ENCODE peak calls at places on chromosomes 16 and 17, in ten cellular contexts. One of them, this sample, is unnamed.

GRCh38 chr17:42233148-42233547 is 38.9 kb upstream of the GHDC start:
- DNase-seq in transverse colon: no peak
- DNase-seq in hepatocyte: no peak
- DNase-seq in PC-3: no peak
- DNase-seq in heart left ventricle: no peak
- DNase-seq in upper lobe of right lung: no peak
- DNase-seq in cardiac muscle cell: no peak
- DNase-seq in mammary epithelial cell: peak
- DNase-seq in tibial artery: no peak
- DNase-seq in left lung: no peak
- DNase-seq in this sample: peak

GRCh38 chr16:74660383-74660782 is 6.3 kb downstream of the RFWD3 start:
- DNase-seq in tibial artery: no peak
- DNase-seq in mammary epithelial cell: peak
- DNase-seq in left lung: no peak
- DNase-seq in upper lobe of right lung: no peak
- DNase-seq in heart left ventricle: no peak
- DNase-seq in cardiac muscle cell: no peak
- DNase-seq in transverse colon: no peak
- DNase-seq in PC-3: no peak
- DNase-seq in hepatocyte: no peak
- DNase-seq in this sample: no peak

GRCh38 chr16:82605076-82605475 is 21.7 kb upstream of the CDH13 start:
- DNase-seq in PC-3: no peak
- DNase-seq in heart left ventricle: no peak
- DNase-seq in transverse colon: no peak
- DNase-seq in mammary epithelial cell: no peak
- DNase-seq in tibial artery: no peak
- DNase-seq in upper lobe of right lung: no peak
- DNase-seq in hepatocyte: no peak
- DNase-seq in left lung: no peak
- DNase-seq in cardiac muscle cell: no peak
- DNase-seq in this sample: no peak

GRCh38 chr17:57519199-57519598 is 225.9 kb downstream of the CCDC182 start:
- DNase-seq in left lung: no peak
- DNase-seq in heart left ventricle: no peak
- DNase-seq in tibial artery: no peak
- DNase-seq in PC-3: peak
- DNase-seq in upper lobe of right lung: no peak
- DNase-seq in hepatocyte: peak
- DNase-seq in mammary epithelial cell: peak
- DNase-seq in transverse colon: no peak
- DNase-seq in cardiac muscle cell: peak
- DNase-seq in this sample: no peak

GRCh38 chr16:19223235-19223847 is 55.3 kb downstream of the SYT17 start:
- DNase-seq in PC-3: peak
- DNase-seq in heart left ventricle: no peak
- DNase-seq in upper lobe of right lung: no peak
- DNase-seq in mammary epithelial cell: peak
- DNase-seq in transverse colon: peak
- DNase-seq in tibial artery: no peak
- DNase-seq in left lung: no peak
- DNase-seq in hepatocyte: peak
- DNase-seq in cardiac muscle cell: peak
- DNase-seq in this sample: peak

GRCh38 chr16:64408699-64409098 is 713.2 kb downstream of the CDH11 start:
- DNase-seq in heart left ventricle: no peak
- DNase-seq in hepatocyte: no peak
- DNase-seq in upper lobe of right lung: no peak
- DNase-seq in cardiac muscle cell: no peak
- DNase-seq in PC-3: no peak
- DNase-seq in left lung: no peak
- DNase-seq in tibial artery: no peak
- DNase-seq in transverse colon: no peak
- DNase-seq in mammary epithelial cell: no peak
- DNase-seq in this sample: no peak

GRCh38 chr17:34478244-34478643 is 101.1 kb upstream of the TMEM132E start:
- DNase-seq in transverse colon: no peak
- DNase-seq in hepatocyte: no peak
- DNase-seq in mammary epithelial cell: no peak
- DNase-seq in PC-3: no peak
- DNase-seq in heart left ventricle: no peak
- DNase-seq in upper lobe of right lung: no peak
- DNase-seq in left lung: no peak
- DNase-seq in cardiac muscle cell: no peak
- DNase-seq in tibial artery: no peak
- DNase-seq in this sample: no peak

GRCh38 chr16:25007284-25007984 is 7.7 kb downstream of the ARHGAP17 start:
- DNase-seq in transverse colon: no peak
- DNase-seq in hepatocyte: no peak
- DNase-seq in cardiac muscle cell: no peak
- DNase-seq in tibial artery: no peak
- DNase-seq in left lung: no peak
- DNase-seq in upper lobe of right lung: no peak
- DNase-seq in PC-3: no peak
- DNase-seq in mammary epithelial cell: no peak
- DNase-seq in heart left ventricle: no peak
- DNase-seq in this sample: peak

GRCh38 chr17:21034350-21035235 is 8.2 kb downstream of the USP22 start:
- DNase-seq in left lung: no peak
- DNase-seq in mammary epithelial cell: no peak
- DNase-seq in hepatocyte: no peak
- DNase-seq in tibial artery: no peak
- DNase-seq in PC-3: no peak
- DNase-seq in heart left ventricle: no peak
- DNase-seq in upper lobe of right lung: no peak
- DNase-seq in transverse colon: no peak
- DNase-seq in cardiac muscle cell: no peak
- DNase-seq in this sample: peak

GRCh38 chr17:6507535-6507934 is 48.8 kb downstream of the PITPNM3 start:
- DNase-seq in tibial artery: peak
- DNase-seq in upper lobe of right lung: peak
- DNase-seq in mammary epithelial cell: peak
- DNase-seq in heart left ventricle: no peak
- DNase-seq in cardiac muscle cell: no peak
- DNase-seq in transverse colon: peak
- DNase-seq in PC-3: peak
- DNase-seq in hepatocyte: no peak
- DNase-seq in left lung: no peak
- DNase-seq in this sample: peak

GRCh38 chr16:48366165-48367093 is 18.8 kb downstream of the SIAH1 start:
- DNase-seq in PC-3: peak
- DNase-seq in transverse colon: peak
- DNase-seq in hepatocyte: peak
- DNase-seq in heart left ventricle: no peak
- DNase-seq in left lung: no peak
- DNase-seq in upper lobe of right lung: no peak
- DNase-seq in mammary epithelial cell: peak
- DNase-seq in tibial artery: peak
- DNase-seq in cardiac muscle cell: peak
- DNase-seq in this sample: peak

DNA sequence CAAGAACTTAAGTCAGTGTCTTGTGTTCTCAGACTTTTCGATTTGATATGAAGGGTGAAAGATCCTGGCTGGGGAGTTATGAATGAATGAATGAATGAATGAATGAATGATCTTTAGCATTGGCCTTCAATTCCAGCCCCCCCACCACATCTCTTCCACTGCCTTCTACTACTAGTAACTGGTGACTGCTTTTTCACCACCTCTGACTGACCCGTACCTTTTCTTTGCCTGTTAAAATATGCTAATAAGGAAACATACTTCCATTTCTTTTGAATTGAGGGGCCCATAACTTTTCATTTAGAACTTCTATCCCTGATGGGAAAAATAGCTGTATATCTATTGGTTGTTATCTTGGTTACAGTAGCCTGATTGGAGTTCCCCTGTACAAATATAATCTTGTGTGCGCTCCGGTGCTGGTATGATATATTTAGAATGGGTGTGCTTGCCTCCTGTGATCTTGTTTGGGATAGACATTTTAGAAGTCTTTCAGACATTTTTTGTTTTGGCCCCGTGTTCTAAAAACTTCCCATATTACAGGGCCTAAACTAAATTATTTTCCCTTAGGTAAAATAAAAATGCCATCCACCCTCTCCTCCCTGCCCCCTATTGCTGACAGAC is 3.4 kb downstream of the LYRM1 start:
- DNase-seq in tibial artery: no peak
- DNase-seq in mammary epithelial cell: no peak
- DNase-seq in heart left ventricle: no peak
- DNase-seq in left lung: no peak
- DNase-seq in hepatocyte: no peak
- DNase-seq in PC-3: no peak
- DNase-seq in upper lobe of right lung: no peak
- DNase-seq in transverse colon: no peak
- DNase-seq in cardiac muscle cell: no peak
- DNase-seq in this sample: no peak
- H3K4me3 ChIP-seq in tibial artery: no peak
- H3K4me3 ChIP-seq in mammary epithelial cell: no peak
- H3K4me3 ChIP-seq in heart left ventricle: no peak
- H3K4me3 ChIP-seq in left lung: no peak
- H3K4me3 ChIP-seq in hepatocyte: no peak
- H3K4me3 ChIP-seq in PC-3: peak
- H3K4me3 ChIP-seq in upper lobe of right lung: no peak
- H3K4me3 ChIP-seq in transverse colon: no peak
- H3K4me3 ChIP-seq in cardiac muscle cell: no peak
- H3K4me3 ChIP-seq in this sample: no peak

GRCh38 chr17:66849851-66850580 is 15.1 kb downstream of the CACNG5 start:
- DNase-seq in heart left ventricle: no peak
- DNase-seq in mammary epithelial cell: no peak
- DNase-seq in cardiac muscle cell: no peak
- DNase-seq in hepatocyte: no peak
- DNase-seq in upper lobe of right lung: no peak
- DNase-seq in transverse colon: no peak
- DNase-seq in left lung: no peak
- DNase-seq in PC-3: no peak
- DNase-seq in tibial artery: no peak
- DNase-seq in this sample: no peak

GRCh38 chr17:66850692-66851091 is 15.8 kb downstream of the CACNG5 start:
- DNase-seq in tibial artery: no peak
- DNase-seq in mammary epithelial cell: no peak
- DNase-seq in transverse colon: no peak
- DNase-seq in upper lobe of right lung: no peak
- DNase-seq in hepatocyte: no peak
- DNase-seq in heart left ventricle: no peak
- DNase-seq in cardiac muscle cell: no peak
- DNase-seq in left lung: no peak
- DNase-seq in PC-3: no peak
- DNase-seq in this sample: peak

GRCh38 chr17:66858182-66859083 is 23.5 kb downstream of the CACNG5 start:
- DNase-seq in upper lobe of right lung: no peak
- DNase-seq in PC-3: no peak
- DNase-seq in mammary epithelial cell: no peak
- DNase-seq in transverse colon: no peak
- DNase-seq in cardiac muscle cell: peak
- DNase-seq in hepatocyte: no peak
- DNase-seq in heart left ventricle: no peak
- DNase-seq in left lung: no peak
- DNase-seq in tibial artery: no peak
- DNase-seq in this sample: no peak

GRCh38 chr17:66860204-66860603 is 25.3 kb downstream of the CACNG5 start:
- DNase-seq in heart left ventricle: no peak
- DNase-seq in transverse colon: no peak
- DNase-seq in hepatocyte: no peak
- DNase-seq in cardiac muscle cell: no peak
- DNase-seq in tibial artery: no peak
- DNase-seq in upper lobe of right lung: no peak
- DNase-seq in left lung: no peak
- DNase-seq in mammary epithelial cell: no peak
- DNase-seq in PC-3: no peak
- DNase-seq in this sample: no peak

GRCh38 chr17:66855204-66855603 is 20.3 kb downstream of the CACNG5 start:
- DNase-seq in transverse colon: no peak
- DNase-seq in left lung: no peak
- DNase-seq in mammary epithelial cell: no peak
- DNase-seq in upper lobe of right lung: no peak
- DNase-seq in hepatocyte: no peak
- DNase-seq in tibial artery: no peak
- DNase-seq in heart left ventricle: no peak
- DNase-seq in cardiac muscle cell: no peak
- DNase-seq in PC-3: peak
- DNase-seq in this sample: no peak
- TF ChIP-seq CTCF in transverse colon: peak
- TF ChIP-seq CTCF in left lung: no peak
- TF ChIP-seq CTCF in mammary epithelial cell: peak
- TF ChIP-seq CTCF in upper lobe of right lung: peak
- TF ChIP-seq CTCF in hepatocyte: no peak
- TF ChIP-seq CTCF in tibial artery: no peak
- TF ChIP-seq CTCF in heart left ventricle: peak
- TF ChIP-seq CTCF in cardiac muscle cell: peak
- TF ChIP-seq CTCF in PC-3: peak
- TF ChIP-seq CTCF in this sample: peak

DNA sequence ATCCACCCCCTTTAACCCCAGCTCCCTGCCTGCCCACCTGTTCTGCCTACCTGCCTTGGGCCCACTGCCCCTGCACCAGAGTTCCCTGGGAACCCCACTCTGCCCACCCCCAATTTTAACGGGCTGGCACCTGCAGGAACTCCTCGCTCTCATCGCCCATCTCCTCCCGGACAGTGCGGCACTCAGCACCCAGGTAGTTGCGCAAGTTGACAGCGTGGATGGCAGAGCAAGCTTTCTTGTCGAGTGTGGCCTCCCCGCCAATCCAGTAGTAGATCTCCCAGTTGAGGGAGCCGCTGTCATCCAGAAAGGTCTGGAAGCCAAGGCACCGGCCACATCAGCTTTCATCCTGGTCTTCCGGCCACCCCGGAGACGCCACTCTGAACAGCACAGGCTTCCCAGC is 7.8 kb downstream of the FLII start:
- DNase-seq in transverse colon: no peak
- DNase-seq in mammary epithelial cell: no peak
- DNase-seq in tibial artery: no peak
- DNase-seq in upper lobe of right lung: no peak
- DNase-seq in cardiac muscle cell: no peak
- DNase-seq in heart left ventricle: no peak
- DNase-seq in left lung: no peak
- DNase-seq in PC-3: no peak
- DNase-seq in hepatocyte: no peak
- DNase-seq in this sample: no peak
- H3K4me3 ChIP-seq in transverse colon: no peak
- H3K4me3 ChIP-seq in mammary epithelial cell: no peak
- H3K4me3 ChIP-seq in tibial artery: no peak
- H3K4me3 ChIP-seq in upper lobe of right lung: no peak
- H3K4me3 ChIP-seq in cardiac muscle cell: no peak
- H3K4me3 ChIP-seq in heart left ventricle: no peak
- H3K4me3 ChIP-seq in left lung: no peak
- H3K4me3 ChIP-seq in PC-3: no peak
- H3K4me3 ChIP-seq in hepatocyte: no peak
- H3K4me3 ChIP-seq in this sample: no peak

DNA sequence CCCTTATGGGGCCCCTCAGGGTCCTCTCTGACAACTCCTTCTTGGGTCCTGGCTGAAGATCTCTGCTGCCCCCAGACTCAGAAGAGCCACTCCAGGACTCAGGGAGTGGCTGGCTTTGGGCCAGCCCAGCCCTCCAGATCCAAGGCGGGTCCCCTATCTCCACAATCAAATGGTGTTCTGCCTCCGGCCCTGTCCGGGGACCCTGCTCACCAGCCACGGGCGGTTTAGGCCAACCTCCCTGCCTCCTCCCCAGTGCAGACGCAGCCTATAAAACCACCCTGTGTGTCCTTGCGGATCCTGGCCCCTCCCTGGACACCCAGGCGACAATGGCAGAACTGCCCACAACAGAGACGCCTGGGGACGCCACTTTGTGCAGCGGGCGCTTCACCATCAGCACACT is at the start of gene SLC12A3:
- DNase-seq in heart left ventricle: no peak
- DNase-seq in PC-3: no peak
- DNase-seq in mammary epithelial cell: no peak
- DNase-seq in transverse colon: no peak
- DNase-seq in left lung: no peak
- DNase-seq in cardiac muscle cell: no peak
- DNase-seq in tibial artery: no peak
- DNase-seq in upper lobe of right lung: no peak
- DNase-seq in hepatocyte: no peak
- DNase-seq in this sample: no peak
- TF ChIP-seq CTCF in heart left ventricle: no peak
- TF ChIP-seq CTCF in PC-3: no peak
- TF ChIP-seq CTCF in mammary epithelial cell: no peak
- TF ChIP-seq CTCF in transverse colon: no peak
- TF ChIP-seq CTCF in left lung: no peak
- TF ChIP-seq CTCF in cardiac muscle cell: no peak
- TF ChIP-seq CTCF in tibial artery: no peak
- TF ChIP-seq CTCF in upper lobe of right lung: no peak
- TF ChIP-seq CTCF in hepatocyte: no peak
- TF ChIP-seq CTCF in this sample: no peak

This sample was measured in fibroblast of mammary gland.